ENCODE peak calls at places on chromosome 20, in four cellular contexts. Z is SK-N-SH, U is GM12878, T is K562. X is an unnamed sample.

GRCh38 chr20:17840423-17840822 is 128.2 kb downstream of the SNX5 start:
- DNase-seq in Z (no peak), U (no peak), T (no peak), X (no peak)

GRCh38 chr20:32350421-32350820 is 7.7 kb upstream of the ASXL1 start:
- DNase-seq in Z (no peak), U (no peak), T (no peak), X (no peak)

GRCh38 chr20:46423882-46424482 is 17.6 kb upstream of the ELMO2 start:
- DNase-seq in Z (no peak), U (no peak), T (no peak), X (no peak)

GRCh38 chr20:39878321-39878720 is 810.7 kb downstream of the MAFB start:
- DNase-seq in Z (no peak), U (no peak), T (no peak), X (no peak)

GRCh38 chr20:59336551-59336950 is 36.1 kb downstream of the EDN3 start:
- DNase-seq in Z (no peak), U (no peak), T (no peak), X (no peak)

GRCh38 chr20:35626386-35627001 is 10.9 kb downstream of the SPAG4 start:
- DNase-seq in Z (no peak), U (no peak), T (no peak), X (no peak)

GRCh38 chr20:41989935-41990635 is 371.9 kb upstream of the CHD6 start:
- DNase-seq in Z (peak; percentile 68), U (no peak), T (no peak), X (no peak)

GRCh38 chr20:8780926-8781325 is 288.0 kb upstream of the PLCB4 start:
- DNase-seq in Z (no peak), U (no peak), T (no peak), X (no peak)

GRCh38 chr20:1296922-1297321 is 30.8 kb downstream of the SNPH start:
- DNase-seq in Z (no peak), U (no peak), T (no peak), X (no peak)
- TF ChIP-seq NFIC in Z (no peak), U (no peak), T (no peak), X (no peak)

GRCh38 chr20:3727333-3728035 is 5.0 kb upstream of the HSPA12B start:
- DNase-seq in Z (no peak), U (no peak), T (no peak), X (no peak)

GRCh38 chr20:3729811-3730550 is 2.5 kb upstream of the HSPA12B start:
- DNase-seq in Z (no peak), U (no peak), T (no peak), X (no peak)

GRCh38 chr20:3729378-3729777 is 3.1 kb upstream of the HSPA12B start:
- DNase-seq in Z (no peak), U (no peak), T (no peak), X (no peak)

GRCh38 chr20:3728354-3728753 is 4.1 kb upstream of the HSPA12B start:
- DNase-seq in Z (no peak), U (no peak), T (no peak), X (no peak)

GRCh38 chr20:3728876-3729275 is 3.6 kb upstream of the HSPA12B start:
- DNase-seq in Z (peak; percentile 8), U (no peak), T (no peak), X (no peak)
- TF ChIP-seq NFIC in Z (no peak), U (no peak), T (no peak), X (no peak)

GRCh38 chr20:63183422-63184146 is 32.3 kb downstream of the YTHDF1 start:
- DNase-seq in Z (peak; percentile 76), U (no peak), T (peak; percentile 65), X (peak; percentile 55)
- TF ChIP-seq NFIC in Z (no peak), U (no peak), T (no peak), X (no peak)

DNA sequence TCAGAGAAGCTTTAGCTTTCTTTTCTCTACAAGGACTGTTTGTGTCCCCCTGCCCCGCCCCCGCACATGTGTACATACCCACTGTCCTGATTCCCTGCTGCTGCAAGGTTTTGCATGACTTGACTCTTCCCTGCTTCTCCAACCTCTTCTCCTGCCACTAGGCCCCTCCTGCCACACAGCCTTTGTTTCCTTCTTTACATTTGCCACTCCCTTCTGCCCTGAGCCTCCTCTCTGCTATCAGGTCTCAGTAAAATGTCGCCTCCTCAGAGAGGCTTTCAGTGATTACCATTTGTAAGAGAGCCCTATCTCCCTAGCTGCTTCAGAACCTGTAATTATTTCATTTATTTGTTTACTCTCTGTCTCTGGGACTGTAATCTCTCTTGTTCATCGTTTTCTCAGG is 56.4 kb upstream of the VSTM2L start:
- DNase-seq in Z (no peak), U (no peak), T (no peak), X (no peak)
- TF ChIP-seq NFIC in Z (no peak), U (no peak), T (no peak), X (no peak)

GRCh38 chr20:62921119-62921687 is 5.1 kb downstream of the DIDO1 start:
- DNase-seq in Z (peak; percentile 81), U (no peak), T (peak; percentile 66), X (peak; percentile 88)
- TF ChIP-seq NFIC in Z (no peak), U (no peak), T (no peak), X (no peak)